ENCODE peak calls at places on chromosomes 6 and 20, in six cellular contexts. X, E, Y, D, Z and P are unnamed samples.

GRCh38 chr6:141097471-141097870 is 1035.3 kb upstream of the GJE1 start:
- DNase-seq in X (no peak), E (no peak), Y (no peak), D (no peak), Z (no peak), P (no peak)

GRCh38 chr6:44265003-44265842 is at the start of gene NFKBIE:
- DNase-seq in X (peak), E (peak), Y (no peak), D (peak), Z (peak), P (peak)

GRCh38 chr6:146984251-146984924 is 219.8 kb upstream of the STXBP5 start:
- DNase-seq in X (no peak), E (no peak), Y (no peak), D (no peak), Z (no peak), P (no peak)

GRCh38 chr6:149608381-149608982 is 40.0 kb downstream of the KATNA1 start:
- DNase-seq in X (no peak), E (no peak), Y (no peak), D (no peak), Z (no peak), P (no peak)

GRCh38 chr6:144415835-144416237 is 130.7 kb downstream of the UTRN start:
- DNase-seq in X (no peak), E (no peak), Y (no peak), D (no peak), Z (no peak), P (no peak)

GRCh38 chr20:46334423-46334978 is 26.2 kb upstream of the CDH22 start:
- DNase-seq in X (no peak), E (no peak), Y (no peak), D (no peak), Z (no peak), P (no peak)

GRCh38 chr20:63574829-63575720 is 1.0 kb upstream of the HELZ2 start:
- DNase-seq in X (no peak), E (no peak), Y (no peak), D (no peak), Z (no peak), P (no peak)

GRCh38 chr6:15874821-15875220 is 212.0 kb upstream of the DTNBP1 start:
- DNase-seq in X (no peak), E (no peak), Y (no peak), D (no peak), Z (no peak), P (no peak)

GRCh38 chr6:903746-904145 is 210.8 kb upstream of the EXOC2 start:
- DNase-seq in X (no peak), E (no peak), Y (no peak), D (peak), Z (no peak), P (no peak)

GRCh38 chr6:19836799-19837510 is at the start of gene ID4:
- DNase-seq in X (peak), E (no peak), Y (no peak), D (peak), Z (peak), P (no peak)

GRCh38 chr6:78538002-78538401 is 329.3 kb upstream of the IRAK1BP1 start:
- DNase-seq in X (no peak), E (no peak), Y (no peak), D (no peak), Z (no peak), P (no peak)

GRCh38 chr6:31737315-31738047 is 1.2 kb upstream of the CLIC1 start:
- DNase-seq in X (no peak), E (peak), Y (peak), D (no peak), Z (no peak), P (no peak)

GRCh38 chr6:44006123-44006871 is 121.0 kb downstream of the MRPL14 start:
- DNase-seq in X (no peak), E (no peak), Y (no peak), D (no peak), Z (no peak), P (no peak)

GRCh38 chr6:168318579-168319278 is 848 bp downstream of the DACT2 start:
- DNase-seq in X (no peak), E (no peak), Y (no peak), D (no peak), Z (no peak), P (no peak)

DNA sequence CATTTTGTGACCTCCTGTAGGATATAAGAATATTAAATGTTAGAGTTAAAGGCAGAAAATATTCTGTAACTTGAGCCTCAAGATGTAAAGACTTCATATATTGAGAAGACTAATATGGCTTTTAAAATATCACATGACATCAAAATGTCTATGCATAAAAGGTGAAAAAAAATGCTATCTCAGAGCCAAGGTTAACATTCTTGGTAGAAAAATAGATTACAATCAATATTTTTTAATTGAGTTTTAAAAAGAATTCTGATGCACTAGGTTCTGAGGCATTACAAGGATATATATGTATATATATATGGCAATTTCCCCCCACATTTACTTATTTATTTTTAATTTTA is 46.2 kb upstream of the RAB23 start:
- DNase-seq in X (no peak), E (no peak), Y (no peak), D (no peak), Z (no peak), P (no peak)
- TF ChIP-seq CTCF in X (peak), E (no peak), Y (no peak), D (no peak), Z (no peak), P (peak)

GRCh38 chr6:161135695-161136591 is 137.9 kb downstream of the AGPAT4 start:
- DNase-seq in X (no peak), E (peak), Y (no peak), D (no peak), Z (no peak), P (peak)

GRCh38 chr6:161136655-161137054 is 137.2 kb downstream of the AGPAT4 start:
- DNase-seq in X (no peak), E (no peak), Y (no peak), D (no peak), Z (no peak), P (no peak)

GRCh38 chr6:161137839-161138544 is 135.9 kb downstream of the AGPAT4 start:
- DNase-seq in X (no peak), E (no peak), Y (no peak), D (no peak), Z (no peak), P (no peak)

GRCh38 chr6:161138545-161139303 is 135.1 kb downstream of the AGPAT4 start:
- DNase-seq in X (no peak), E (no peak), Y (no peak), D (no peak), Z (no peak), P (no peak)

GRCh38 chr6:161137320-161137719 is 136.5 kb downstream of the AGPAT4 start:
- DNase-seq in X (no peak), E (no peak), Y (no peak), D (no peak), Z (no peak), P (no peak)
- TF ChIP-seq CTCF in X (no peak), E (no peak), Y (no peak), D (no peak), Z (no peak), P (no peak)

DNA sequence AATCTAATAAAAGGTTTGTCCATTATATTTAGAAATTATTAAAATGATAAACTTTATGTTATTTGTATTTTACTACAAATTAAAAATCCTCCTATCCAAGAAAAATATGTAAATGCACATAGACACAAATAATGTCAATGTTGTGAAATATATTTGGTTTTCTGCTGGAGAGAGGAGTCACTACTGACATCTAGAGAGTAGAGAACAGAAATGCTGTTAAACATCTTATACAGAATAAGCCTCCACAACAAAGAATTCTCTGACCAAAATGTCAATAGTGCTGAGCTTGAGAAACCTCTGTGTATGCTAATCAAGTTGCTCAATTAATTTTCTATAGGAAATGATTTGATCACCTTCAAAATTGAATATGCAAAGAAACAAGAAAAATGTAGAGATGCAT is 12.4 kb downstream of the HTR1B start:
- DNase-seq in X (no peak), E (no peak), Y (no peak), D (no peak), Z (no peak), P (no peak)
- TF ChIP-seq CTCF in X (no peak), E (no peak), Y (no peak), D (no peak), Z (no peak), P (no peak)

DNA sequence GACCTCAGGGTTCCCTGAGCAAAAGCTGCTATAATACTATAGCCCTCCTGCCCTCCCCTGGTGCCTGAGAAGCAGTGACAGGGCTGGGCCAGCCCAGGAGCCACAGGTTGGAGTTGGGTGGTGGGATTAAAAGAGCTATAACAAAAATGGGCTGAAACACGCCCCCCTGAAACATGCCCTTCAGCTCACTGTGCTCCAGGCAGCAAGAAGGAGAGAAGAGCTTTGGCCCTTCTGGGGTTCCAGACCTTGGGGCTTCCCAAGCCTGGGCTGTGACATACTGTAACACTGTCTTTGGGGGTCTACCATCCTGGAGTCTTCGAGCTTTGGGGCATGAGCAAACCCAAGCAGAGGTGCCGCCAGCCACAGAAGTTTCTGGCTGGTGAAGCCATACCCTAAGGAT is 129.2 kb downstream of the HTR1B start:
- DNase-seq in X (no peak), E (no peak), Y (no peak), D (no peak), Z (no peak), P (no peak)
- TF ChIP-seq CTCF in X (no peak), E (no peak), Y (no peak), D (no peak), Z (no peak), P (no peak)

DNA sequence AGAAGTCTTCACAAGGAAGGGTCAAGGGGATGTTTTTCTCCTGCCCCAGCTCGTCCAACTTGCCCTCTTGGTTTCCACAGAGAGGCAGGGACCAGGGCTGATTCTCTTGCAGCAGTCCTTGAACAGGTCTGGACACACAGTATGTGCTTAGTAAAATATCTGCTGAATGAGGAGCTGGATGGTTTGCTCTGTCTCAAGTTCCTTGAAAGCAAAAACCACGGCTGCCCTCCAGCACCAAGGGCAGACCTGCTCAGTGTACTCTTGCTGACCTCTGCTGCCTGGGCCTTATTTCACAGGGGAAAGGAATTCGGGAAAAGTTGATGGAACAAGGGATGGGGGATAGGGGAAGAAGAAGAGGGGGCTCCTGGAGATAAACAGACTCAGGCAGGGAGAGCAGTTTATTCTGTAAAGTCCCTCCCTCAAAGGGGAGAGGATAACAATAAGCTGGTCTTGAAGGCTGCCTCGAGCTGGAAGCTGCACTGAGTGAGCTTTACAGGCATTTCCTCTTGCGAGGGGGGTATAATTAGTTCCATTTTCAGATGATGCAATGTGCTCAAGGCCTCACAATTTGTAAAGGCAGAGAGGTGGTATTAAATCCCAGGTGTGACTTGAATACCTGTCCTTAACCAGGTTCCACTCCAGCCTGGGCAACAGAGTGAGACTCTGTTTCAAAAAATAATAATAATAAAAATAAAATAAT is 10.3 kb downstream of the KCNK5 start:
- DNase-seq in X (no peak), E (peak), Y (no peak), D (no peak), Z (no peak), P (peak)
- TF ChIP-seq CTCF in X (no peak), E (no peak), Y (no peak), D (no peak), Z (no peak), P (no peak)